ENCODE peak calls at places on chromosomes 13 and 19, in seven cellular contexts. Y is heart left ventricle, Z is tibial nerve, E is body of pancreas, I is esophagus squamous epithelium, L is gastrocnemius medialis, B is A549. K is an unnamed sample.

GRCh38 chr19:13404236-13404635 is 102.0 kb downstream of the CACNA1A start:
- DNase-seq in B (no peak), Y (no peak), I (no peak), E (peak; percentile 13), L (no peak), Z (no peak), K (no peak)

GRCh38 chr19:35006342-35006998 is 6.3 kb downstream of the GRAMD1A start:
- DNase-seq in E (peak; percentile 92), I (no peak), L (no peak), Z (no peak), B (peak; percentile 100), Y (peak; percentile 9), K (no peak)

GRCh38 chr13:113567681-113568080 is 16.9 kb upstream of the TFDP1 start:
- DNase-seq in Z (no peak), L (no peak), I (no peak), Y (no peak), B (no peak), E (no peak), K (no peak)

GRCh38 chr13:112771877-112772538 is 82.2 kb downstream of the ATP11A start:
- DNase-seq in E (peak; percentile 48), B (no peak), I (no peak), Z (no peak), Y (no peak), L (no peak), K (no peak)

GRCh38 chr13:27079421-27079958 is 92.1 kb downstream of the USP12 start:
- DNase-seq in Y (no peak), E (no peak), Z (no peak), B (no peak), I (no peak), L (no peak), K (no peak)

GRCh38 chr19:17775991-17776803 is 18.7 kb upstream of the B3GNT3 start:
- DNase-seq in Z (no peak), B (no peak), L (no peak), E (no peak), Y (no peak), I (no peak), K (no peak)

GRCh38 chr13:26442541-26442940 is 114.9 kb upstream of the WASF3 start:
- DNase-seq in Z (no peak), Y (no peak), E (no peak), L (no peak), I (no peak), B (no peak), K (no peak)

GRCh38 chr13:25871389-25872125 is 180.3 kb downstream of the SHISA2 start:
- DNase-seq in Z (no peak), I (no peak), Y (no peak), L (no peak), E (no peak), B (no peak), K (no peak)

GRCh38 chr13:113178070-113178895 is 19.8 kb downstream of the PROZ start:
- DNase-seq in E (no peak), Y (no peak), Z (no peak), L (no peak), B (no peak), I (no peak), K (no peak)

GRCh38 chr13:36089130-36089529 is 42.1 kb downstream of the DCLK1 start:
- DNase-seq in Y (no peak), B (no peak), I (no peak), E (no peak), Z (no peak), L (no peak), K (no peak)

GRCh38 chr19:5434970-5435641 is 20.1 kb upstream of the ZNRF4 start:
- DNase-seq in I (no peak), Y (no peak), Z (no peak), B (peak; percentile 74), E (no peak), L (no peak), K (no peak)

GRCh38 chr13:30577381-30577780 is 40.3 kb upstream of the USPL1 start:
- DNase-seq in L (no peak), B (peak; percentile 43), Z (no peak), Y (no peak), E (peak; percentile 22), I (no peak), K (no peak)

GRCh38 chr13:47256618-47257017 is 359.8 kb upstream of the HTR2A start:
- DNase-seq in E (no peak), I (no peak), Z (no peak), B (no peak), Y (no peak), L (no peak), K (no peak)

DNA sequence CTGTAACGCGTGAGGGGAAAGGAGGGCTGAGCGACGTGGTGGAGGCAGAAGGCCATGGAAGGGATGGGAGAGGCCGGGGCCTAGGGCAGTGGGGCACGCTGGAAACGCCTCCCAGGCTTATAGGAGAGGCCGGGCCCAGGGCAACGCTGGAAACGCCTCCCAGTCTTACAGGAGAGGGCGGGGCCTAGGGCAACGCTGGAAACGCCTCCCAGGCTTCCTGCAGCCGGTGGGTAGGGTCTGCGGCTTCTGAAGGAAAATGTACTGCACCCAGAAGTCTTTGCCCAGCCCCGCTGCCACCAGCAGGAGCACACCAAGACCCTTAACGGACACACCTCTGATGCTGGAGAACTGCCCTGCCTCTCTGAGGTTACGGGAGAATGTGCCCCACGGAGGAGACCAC is 9.1 kb downstream of the CACTIN start:
- DNase-seq in L (no peak), B (no peak), Y (no peak), I (no peak), Z (no peak), E (no peak), K (peak; percentile 84)
- H3K27ac ChIP-seq in L (peak overlapping the region; percentile 62), B (no peak overlapping the region), Y (peak overlapping the region; percentile 32), I (no peak overlapping the region), Z (no peak overlapping the region), E (no peak overlapping the region), K (peak overlapping the region; percentile 43)

DNA sequence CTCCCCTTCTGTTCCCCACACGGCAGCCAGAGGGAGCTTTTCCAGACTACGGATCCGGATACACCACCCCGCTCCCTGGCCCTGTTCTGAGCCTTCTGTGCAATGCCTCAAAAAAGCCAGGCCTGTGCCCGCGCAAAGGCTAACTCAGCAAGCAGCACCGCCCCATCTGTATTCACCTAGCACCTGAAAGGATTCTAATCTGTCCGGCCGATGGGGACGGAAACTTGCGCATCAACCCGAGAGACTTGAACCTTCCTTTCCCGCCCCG is 589 bp downstream of the ZBTB45 start:
- DNase-seq in B (peak; percentile 85), L (peak; percentile 20), Z (peak; percentile 54), I (no peak), E (peak; percentile 69), Y (peak; percentile 76), K (peak; percentile 75)
- TF ChIP-seq POLR2A in B (no peak), L (no peak), Z (no peak), I (no peak), E (no peak), Y (no peak), K (no peak)

DNA sequence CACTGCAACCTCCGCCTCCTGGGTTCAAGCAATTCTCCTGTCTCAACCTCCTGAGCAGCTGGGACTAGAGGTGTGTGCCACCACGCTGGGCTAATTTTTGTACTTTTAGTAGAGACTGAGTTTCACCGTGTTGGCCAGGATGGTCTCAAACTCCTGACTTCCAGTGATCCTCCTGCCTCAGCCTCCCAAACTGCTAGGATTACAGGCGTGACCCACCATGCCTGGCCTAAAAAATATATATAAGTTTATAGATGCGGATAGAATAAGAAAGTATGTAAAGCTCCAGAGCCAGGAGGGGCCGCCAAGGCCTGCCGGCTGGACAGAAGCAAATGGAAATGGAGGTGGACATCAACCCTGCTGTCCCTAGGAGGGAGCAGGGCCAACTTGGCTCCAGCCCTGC is 66.0 kb downstream of the COL4A1 start:
- DNase-seq in Z (no peak), I (no peak), Y (no peak), L (no peak), E (no peak), B (no peak), K (no peak)
- H3K4me3 ChIP-seq in Z (no peak overlapping the region), I (no peak overlapping the region), Y (no peak overlapping the region), L (no peak overlapping the region), E (no peak overlapping the region), B (no peak overlapping the region), K (no peak overlapping the region)

GRCh38 chr13:39415003-39415402 is 188.0 kb downstream of the LHFPL6 start:
- DNase-seq in E (peak; percentile 8), Y (peak; percentile 26), I (no peak), Z (peak; percentile 37), B (no peak), L (peak; percentile 12), K (no peak)
- H3K27ac ChIP-seq in E (no peak overlapping the region), Y (peak overlapping the region; percentile 69), I (no peak overlapping the region), Z (peak overlapping the region; percentile 13), B (no peak overlapping the region), L (peak overlapping the region; percentile 66), K (peak overlapping the region; percentile 43)

GRCh38 chr19:48333467-48334384 is 8.4 kb downstream of the EMP3 start:
- DNase-seq in Y (peak; percentile 93), Z (peak; percentile 76), B (peak; percentile 98), I (peak; percentile 61), E (peak; percentile 96), L (peak; percentile 60), K (peak; percentile 98)
- TF ChIP-seq POLR2A in Y (no peak), Z (peak; percentile 20), B (peak; percentile 76), I (no peak), E (peak; percentile 34), L (no peak), K (no peak)

GRCh38 chr19:37931941-37932655 is 25.1 kb downstream of the SIPA1L3 start:
- DNase-seq in Y (peak; percentile 41), E (peak; percentile 92), L (no peak), I (no peak), Z (no peak), B (peak; percentile 96), K (peak; percentile 89)

GRCh38 chr19:37933965-37934364 is 27.0 kb downstream of the SIPA1L3 start:
- DNase-seq in Y (peak; percentile 79), B (peak; percentile 67), Z (no peak), L (peak; percentile 9), E (peak; percentile 66), I (no peak), K (peak; percentile 87)

GRCh38 chr19:37930416-37930815 is 23.4 kb downstream of the SIPA1L3 start:
- DNase-seq in I (no peak), L (no peak), Z (no peak), B (no peak), E (no peak), Y (no peak), K (no peak)

GRCh38 chr19:37935341-37935740 is 28.3 kb downstream of the SIPA1L3 start:
- DNase-seq in L (no peak), Y (no peak), I (no peak), E (no peak), B (no peak), Z (no peak), K (no peak)

GRCh38 chr19:37932985-37933953 is 26.3 kb downstream of the SIPA1L3 start:
- DNase-seq in Z (no peak), Y (no peak), B (peak; percentile 78), I (no peak), L (no peak), E (peak; percentile 28), K (no peak)
- H3K4me3 ChIP-seq in Z (peak overlapping the region; percentile 2), Y (no peak overlapping the region), B (peak overlapping the region; percentile 51), I (peak overlapping the region; percentile 54), L (no peak overlapping the region), E (no peak overlapping the region), K (peak overlapping the region; percentile 26)

DNA sequence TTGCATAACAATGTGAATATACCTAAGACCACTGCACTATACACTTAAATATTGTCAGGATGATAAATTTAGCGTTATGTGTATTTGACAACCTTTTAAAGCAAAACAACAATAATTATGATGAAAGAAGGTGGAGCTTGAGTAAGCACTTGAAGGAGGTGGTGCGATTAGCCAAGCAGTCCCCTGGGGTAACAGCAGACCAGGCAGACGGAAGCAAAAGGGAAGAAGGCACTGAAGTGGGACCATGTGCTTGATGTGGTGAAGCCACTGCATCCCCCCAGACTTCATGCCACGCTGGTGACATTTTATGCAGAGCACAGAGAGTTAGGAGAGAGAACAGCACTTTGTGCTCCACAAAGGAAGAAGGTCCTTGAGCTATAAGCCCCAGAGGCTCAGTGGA is 58.3 kb upstream of the ZNF507 start:
- DNase-seq in B (no peak), Y (no peak), I (no peak), Z (no peak), E (no peak), L (no peak), K (no peak)
- H3K27ac ChIP-seq in B (no peak overlapping the region), Y (no peak overlapping the region), I (no peak overlapping the region), Z (no peak overlapping the region), E (no peak overlapping the region), L (no peak overlapping the region), K (no peak overlapping the region)